ENCODE peak calls at places on chromosomes 16 and 17, in five cellular contexts. L, H, Z, V and S are unnamed samples.

GRCh38 chr17:71084219-71084618 is 914.9 kb downstream of the KCNJ2 start:
- DNase-seq in Z (peak), L (peak), V (peak), H (peak), S (no peak)

GRCh38 chr17:72657467-72658317 is 434.8 kb downstream of the SLC39A11 start:
- DNase-seq in Z (peak), V (peak), L (no peak), H (no peak), S (no peak)

GRCh38 chr17:4006745-4007211 is 42.5 kb upstream of the ATP2A3 start:
- DNase-seq in H (no peak), L (no peak), Z (no peak), V (no peak), S (peak)

GRCh38 chr17:28828294-28829040 is 14.1 kb downstream of the FAM222B start:
- DNase-seq in L (no peak), H (no peak), V (no peak), Z (peak), S (peak)

GRCh38 chr17:61212655-61213054 is 187.0 kb upstream of the TBX2 start:
- DNase-seq in H (no peak), V (no peak), L (no peak), Z (no peak), S (no peak)

GRCh38 chr17:82845163-82845807 is 5.5 kb upstream of the ZNF750 start:
- DNase-seq in Z (no peak), L (peak), H (no peak), V (no peak), S (peak)

GRCh38 chr17:48043171-48043570 is 5.0 kb upstream of the NFE2L1 start:
- DNase-seq in Z (no peak), V (no peak), L (no peak), H (no peak), S (no peak)

GRCh38 chr17:82752371-82753200 is 721 bp downstream of the TBCD start:
- DNase-seq in Z (no peak), H (no peak), V (peak), L (no peak), S (peak)

GRCh38 chr17:75918112-75918445 is 13.4 kb upstream of the MRPL38 start:
- DNase-seq in Z (no peak), H (no peak), L (no peak), V (no peak), S (no peak)

GRCh38 chr17:65656390-65657250 is 95.2 kb upstream of the AXIN2 start:
- DNase-seq in L (no peak), V (no peak), Z (peak), H (no peak), S (no peak)

GRCh38 chr17:7435676-7436555 is 681 bp downstream of the TMEM102 start:
- DNase-seq in Z (no peak), H (peak), L (no peak), V (peak), S (no peak)

GRCh38 chr17:38693700-38694329 is 11.3 kb upstream of the MLLT6 start:
- DNase-seq in L (peak), H (no peak), V (peak), Z (peak), S (peak)

GRCh38 chr17:58998871-58999270 is 107.8 kb downstream of the TRIM37 start:
- DNase-seq in L (no peak), V (no peak), H (no peak), Z (no peak), S (no peak)

GRCh38 chr17:59000022-59000421 is 106.7 kb downstream of the TRIM37 start:
- DNase-seq in V (no peak), H (no peak), L (no peak), Z (no peak), S (no peak)

GRCh38 chr17:59002848-59003247 is 103.8 kb downstream of the TRIM37 start:
- DNase-seq in H (no peak), L (no peak), V (no peak), Z (peak), S (no peak)

GRCh38 chr17:59002126-59002525 is 104.6 kb downstream of the TRIM37 start:
- DNase-seq in H (no peak), V (no peak), Z (no peak), L (no peak), S (no peak)

DNA sequence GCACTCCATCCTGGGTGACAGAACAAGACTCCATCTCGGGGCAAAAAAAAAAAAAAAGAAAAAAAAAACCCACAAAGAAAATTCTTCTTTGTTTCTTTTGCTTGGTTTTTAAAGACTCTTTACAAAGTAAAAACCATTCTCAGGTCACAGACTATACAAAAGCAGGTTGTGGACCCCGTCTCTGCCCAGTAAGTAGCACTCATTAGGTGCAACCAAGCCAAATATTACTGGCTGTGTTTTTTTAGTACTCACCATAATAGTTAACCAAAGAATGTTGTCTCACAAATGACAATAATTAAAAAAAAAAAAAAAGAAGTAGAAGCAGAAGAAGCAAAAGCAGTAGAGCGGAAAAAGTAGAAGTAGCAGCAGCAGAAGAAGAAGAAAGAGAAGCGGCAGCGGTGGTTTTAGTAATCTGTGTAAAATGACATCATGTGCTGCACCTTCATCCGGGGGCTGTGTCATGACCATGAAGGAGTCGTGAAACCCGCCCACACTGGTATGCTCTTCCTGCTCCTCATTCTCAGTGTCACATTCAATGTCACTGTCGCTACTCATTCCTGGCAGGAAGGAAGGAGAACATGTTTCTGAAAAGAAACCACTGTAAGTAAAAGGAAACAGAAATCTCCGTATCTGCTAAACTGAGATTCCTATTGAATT is 105.4 kb downstream of the TRIM37 start:
- DNase-seq in V (peak), L (peak), Z (peak), H (no peak), S (no peak)
- H3K27ac ChIP-seq in V (no peak), L (peak), Z (peak), H (no peak), S (peak)

GRCh38 chr17:80709090-80709695 is 164.6 kb downstream of the RPTOR start:
- DNase-seq in V (no peak), L (no peak), H (no peak), Z (no peak), S (no peak)
- H3K9ac ChIP-seq in V (no peak), L (no peak), H (no peak), Z (no peak), S (no peak)

GRCh38 chr17:2796164-2797140 is at the start of gene RAP1GAP2:
- DNase-seq in Z (no peak), V (peak), H (no peak), L (no peak), S (peak)
- TF ChIP-seq CTCF in Z (no peak), V (no peak), H (no peak), L (no peak), S (no peak)

DNA sequence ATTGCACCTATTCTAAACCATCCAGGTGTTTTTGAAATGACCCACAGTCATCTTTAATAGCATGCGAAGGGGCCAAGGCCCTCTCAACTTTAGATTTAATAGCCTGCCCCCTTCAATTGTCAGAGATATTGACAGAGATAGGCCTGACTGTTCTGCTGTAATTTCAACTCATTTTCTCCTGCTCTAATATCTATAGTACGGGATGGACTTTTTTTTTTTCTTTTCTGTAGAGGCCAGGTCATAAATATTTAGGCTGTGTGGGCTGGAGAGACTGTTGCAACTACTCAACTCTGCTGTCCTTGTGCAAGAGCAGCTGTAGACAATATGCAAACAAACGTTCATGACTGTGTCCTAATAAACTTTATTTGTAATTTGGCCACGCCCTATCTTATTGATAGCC is 24.7 kb upstream of the KRT20 start:
- DNase-seq in L (peak), Z (peak), V (no peak), H (no peak), S (no peak)
- H3K27ac ChIP-seq in L (peak), Z (peak), V (no peak), H (peak), S (no peak)

GRCh38 chr17:978110-979093 is 1.2 kb downstream of the NXN start:
- DNase-seq in H (no peak), V (no peak), L (peak), Z (peak), S (peak)
- H3K9ac ChIP-seq in H (peak), V (peak), L (peak), Z (peak), S (peak)

GRCh38 chr16:8614435-8615029 is 7.0 kb upstream of the METTL22 start:
- DNase-seq in H (no peak), L (no peak), Z (no peak), V (no peak), S (no peak)

GRCh38 chr16:8607214-8607613 is 14.3 kb upstream of the METTL22 start:
- DNase-seq in Z (no peak), L (no peak), H (no peak), V (no peak), S (no peak)

GRCh38 chr16:8611122-8611521 is 10.4 kb upstream of the METTL22 start:
- DNase-seq in Z (no peak), V (no peak), L (no peak), H (no peak), S (no peak)

DNA sequence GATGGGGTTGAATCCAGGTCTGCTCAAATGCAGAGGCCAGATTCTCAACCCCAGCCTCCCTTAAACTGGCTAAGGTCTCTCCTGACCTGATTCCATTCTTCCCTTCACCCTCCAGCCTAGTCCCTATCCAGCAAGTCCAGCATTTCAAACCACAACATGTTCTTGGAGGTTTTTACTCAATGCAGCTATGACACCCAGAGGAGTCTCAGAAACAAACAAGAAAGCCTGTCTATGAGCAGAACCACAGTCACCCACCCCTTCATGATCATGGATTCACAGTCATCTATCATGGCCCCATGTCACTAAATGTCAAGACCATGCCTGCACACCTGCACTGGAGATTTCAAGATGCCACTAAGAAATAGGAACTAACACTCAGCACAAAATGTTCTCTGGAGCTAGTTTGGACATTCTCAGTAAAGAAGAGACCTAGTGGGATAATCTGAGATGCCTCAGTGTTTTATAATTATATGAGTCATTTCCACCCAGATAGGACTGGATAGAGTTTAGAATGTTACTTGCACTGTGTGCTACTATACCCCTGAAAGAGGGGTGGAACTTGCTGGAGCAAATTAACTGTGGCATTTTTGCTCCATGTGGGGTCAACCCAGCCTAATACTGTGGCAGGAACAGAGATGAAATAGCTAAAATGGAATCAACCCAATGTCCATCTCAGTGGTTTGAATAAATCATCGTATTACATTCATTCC is 9.5 kb upstream of the METTL22 start:
- DNase-seq in V (no peak), H (no peak), Z (peak), L (no peak), S (no peak)
- TF ChIP-seq CTCF in V (no peak), H (no peak), Z (no peak), L (no peak), S (no peak)